ENCODE peak calls at places on chromosomes 7 and 10, in four cellular contexts. C is WTC11, M is omental fat pad, B is NCI-H69. N is an unnamed sample.

GRCh38 chr10:85927952-85928677 is 438.5 kb downstream of the GRID1 start:
- DNase-seq in C (no peak), M (no peak), B (peak), N (no peak)

GRCh38 chr10:75097666-75098285 is 13.7 kb upstream of the SAMD8 start:
- DNase-seq in C (no peak), M (no peak), B (peak), N (peak)

GRCh38 chr7:144513332-144513731 is 109.8 kb upstream of the NOBOX start:
- DNase-seq in C (no peak), M (no peak), B (peak), N (peak)

GRCh38 chr10:4316166-4316810 is 509.7 kb upstream of the AKR1E2 start:
- DNase-seq in C (no peak), M (no peak), B (no peak), N (no peak)

GRCh38 chr7:116780966-116781365 is 81.4 kb upstream of the CAPZA2 start:
- DNase-seq in C (peak), M (no peak), B (no peak), N (no peak)

GRCh38 chr10:7343040-7343439 is 67.8 kb downstream of the SFMBT2 start:
- DNase-seq in C (no peak), M (no peak), B (no peak), N (no peak)

GRCh38 chr10:79023489-79024162 is 45.1 kb upstream of the ZMIZ1 start:
- DNase-seq in C (no peak), M (peak), B (no peak), N (no peak)

GRCh38 chr10:5595591-5596590 is 70.5 kb downstream of the ASB13 start:
- DNase-seq in C (no peak), M (no peak), B (peak), N (no peak)

GRCh38 chr10:110078317-110078716 is 70.5 kb downstream of the ADD3 start:
- DNase-seq in C (no peak), M (no peak), B (no peak), N (no peak)

GRCh38 chr10:71126432-71126831 is 85.9 kb upstream of the UNC5B start:
- DNase-seq in C (no peak), M (no peak), B (no peak), N (no peak)

GRCh38 chr10:69845574-69846251 is 44.0 kb downstream of the COL13A1 start:
- DNase-seq in C (no peak), M (no peak), B (peak), N (peak)

GRCh38 chr7:74311305-74311744 is 22.1 kb downstream of the CLIP2 start:
- DNase-seq in C (no peak), M (no peak), B (no peak), N (no peak)

GRCh38 chr10:69840773-69841172 is 39.1 kb downstream of the COL13A1 start:
- DNase-seq in C (no peak), M (no peak), B (no peak), N (no peak)

GRCh38 chr7:39734605-39735004 is 111.2 kb downstream of the RALA start:
- DNase-seq in C (no peak), M (no peak), B (peak), N (no peak)

GRCh38 chr10:131418686-131419085 is 107.2 kb upstream of the TCERG1L start:
- DNase-seq in C (no peak), M (no peak), B (no peak), N (no peak)

N was measured in NCI-H2171 treated with DMSO at 0.1 percent for 48 hours.